ENCODE peak calls at places on chromosome 6, in five cellular contexts. H, I, M, P and B are unnamed samples.

GRCh38 chr6:18978330-18979128 is 591.4 kb downstream of the RNF144B start:
- DNase-seq in H (no peak), I (peak; percentile 56), M (no peak), P (no peak), B (peak; percentile 18)

GRCh38 chr6:151179321-151179720 is 60.4 kb upstream of the AKAP12 start:
- DNase-seq in H (no peak), I (peak; percentile 95), M (no peak), P (no peak), B (peak; percentile 13)

GRCh38 chr6:13453771-13454251 is 33.6 kb downstream of the GFOD1 start:
- DNase-seq in H (no peak), I (peak; percentile 66), M (no peak), P (peak; percentile 6), B (peak; percentile 77)

GRCh38 chr6:35082733-35083403 is 58.3 kb downstream of the TCP11 start:
- DNase-seq in H (no peak), I (no peak), M (no peak), P (no peak), B (no peak)

GRCh38 chr6:10425177-10425972 is 10.5 kb upstream of the TFAP2A start:
- DNase-seq in H (no peak), I (peak; percentile 21), M (no peak), P (no peak), B (no peak)

GRCh38 chr6:11851405-11851804 is 72.8 kb upstream of the ADTRP start:
- DNase-seq in H (no peak), I (peak; percentile 82), M (no peak), P (no peak), B (peak; percentile 44)

GRCh38 chr6:143141442-143141841 is 80.8 kb downstream of the AIG1 start:
- DNase-seq in H (no peak), I (no peak), M (no peak), P (no peak), B (no peak)

GRCh38 chr6:126923807-126924206 is 194.7 kb upstream of the RSPO3 start:
- DNase-seq in H (no peak), I (peak; percentile 6), M (no peak), P (no peak), B (no peak)

GRCh38 chr6:149371154-149371553 is 28.9 kb upstream of the SUMO4 start:
- DNase-seq in H (no peak), I (no peak), M (no peak), P (no peak), B (no peak)

GRCh38 chr6:130293800-130294199 is 71.0 kb upstream of the SAMD3 start:
- DNase-seq in H (peak; percentile 27), I (peak; percentile 62), M (peak; percentile 73), P (peak; percentile 46), B (peak; percentile 36)

GRCh38 chr6:22476811-22477210 is 92.6 kb upstream of the HDGFL1 start:
- DNase-seq in H (no peak), I (peak; percentile 8), M (no peak), P (no peak), B (no peak)

DNA sequence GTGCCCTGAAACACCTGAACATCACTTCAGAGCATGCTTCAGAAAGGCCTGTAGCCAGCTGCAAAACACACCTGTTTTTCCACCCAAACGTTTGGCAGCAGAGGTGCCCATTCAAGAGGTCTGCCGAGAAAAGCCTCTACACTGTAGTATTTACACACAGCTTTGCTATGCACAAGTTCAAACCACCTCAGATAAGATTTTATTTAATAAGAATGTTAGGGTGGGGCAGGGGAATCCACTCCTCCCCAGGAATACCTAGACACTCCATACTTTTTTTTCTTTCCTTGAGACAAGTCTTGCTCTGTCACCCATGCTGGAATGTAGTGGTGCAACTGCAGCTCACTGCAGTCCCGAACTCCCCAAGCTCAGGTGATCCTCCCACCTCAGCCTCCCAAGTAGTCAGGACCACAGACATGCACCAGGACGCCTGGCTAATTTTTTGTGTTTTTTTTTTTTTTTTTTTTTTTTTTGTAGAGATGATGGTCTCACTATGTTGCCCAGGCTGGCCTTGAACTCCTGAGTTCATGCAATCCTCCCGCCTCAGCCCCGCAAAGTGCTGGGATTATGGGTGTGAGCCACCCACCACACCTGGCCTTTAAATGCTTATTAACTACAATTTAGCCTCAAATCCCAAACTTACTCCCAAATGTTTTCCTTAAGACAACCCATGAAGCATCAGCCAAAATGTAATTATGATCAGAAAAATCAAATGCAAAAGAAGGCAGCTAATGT is 9.7 kb downstream of the MRPL14 start:
- DNase-seq in H (no peak), I (peak; percentile 84), M (no peak), P (no peak), B (peak; percentile 62)
- H3K27ac ChIP-seq in H (no peak overlapping the region), I (peak overlapping the region; percentile 72), M (no peak overlapping the region), P (no peak overlapping the region), B (peak overlapping the region; percentile 73)

GRCh38 chr6:31423550-31423949 is 20.2 kb downstream of the MICA start:
- DNase-seq in H (no peak), I (no peak), M (no peak), P (no peak), B (no peak)
- H3K27ac ChIP-seq in H (no peak overlapping the region), I (no peak overlapping the region), M (no peak overlapping the region), P (no peak overlapping the region), B (no peak overlapping the region)

GRCh38 chr6:124978451-124979293 is 16.4 kb downstream of the RNF217 start:
- DNase-seq in H (no peak), I (no peak), M (no peak), P (no peak), B (no peak)

GRCh38 chr6:124973780-124974179 is 11.5 kb downstream of the RNF217 start:
- DNase-seq in H (no peak), I (no peak), M (no peak), P (no peak), B (no peak)

GRCh38 chr6:124977067-124977908 is 15.1 kb downstream of the RNF217 start:
- DNase-seq in H (no peak), I (peak; percentile 80), M (no peak), P (no peak), B (no peak)

GRCh38 chr6:124970763-124971162 is 8.5 kb downstream of the RNF217 start:
- DNase-seq in H (no peak), I (no peak), M (no peak), P (no peak), B (no peak)

DNA sequence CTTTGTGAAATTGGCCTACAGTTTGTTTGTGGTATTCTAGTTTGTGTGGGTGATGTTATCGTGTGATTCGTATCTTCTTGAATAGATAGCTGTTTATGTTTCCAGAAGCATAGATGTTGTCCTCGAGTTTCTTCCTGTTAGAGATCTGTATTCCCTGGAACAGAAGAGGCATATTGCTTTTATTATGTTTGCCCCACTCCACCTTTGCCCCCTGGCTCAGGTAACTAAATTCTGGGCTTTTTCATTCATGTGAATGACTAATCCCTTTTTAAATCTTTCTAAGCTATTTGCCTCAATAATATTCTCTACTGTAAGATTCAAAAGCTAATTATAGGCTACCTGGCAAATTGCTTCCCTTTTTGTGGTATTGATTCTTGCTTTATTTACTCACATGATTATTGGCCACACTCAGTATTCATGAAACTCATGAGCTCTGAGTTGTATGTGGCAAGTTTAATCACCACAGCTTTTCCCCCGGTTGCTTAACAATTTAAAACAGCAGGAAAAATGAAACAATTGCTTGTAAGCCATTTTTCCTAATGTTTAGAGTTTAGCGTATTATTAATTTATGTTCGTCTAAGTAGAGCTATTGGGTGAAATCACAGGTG is 12.6 kb downstream of the RNF217 start:
- DNase-seq in H (no peak), I (no peak), M (no peak), P (no peak), B (no peak)
- H3K27ac ChIP-seq in H (no peak overlapping the region), I (no peak overlapping the region), M (no peak overlapping the region), P (no peak overlapping the region), B (no peak overlapping the region)

GRCh38 chr6:32154514-32155161 is 697 bp downstream of the PPT2 start:
- DNase-seq in H (peak; percentile 73), I (peak; percentile 60), M (peak; percentile 84), P (peak; percentile 69), B (peak; percentile 67)
- H3K27ac ChIP-seq in H (peak overlapping the region; percentile 62), I (peak overlapping the region; percentile 95), M (peak overlapping the region; percentile 86), P (peak overlapping the region; percentile 81), B (peak overlapping the region; percentile 97)

GRCh38 chr6:41734666-41735426 is 562 bp downstream of the TFEB start:
- DNase-seq in H (peak; percentile 58), I (peak; percentile 79), M (peak; percentile 74), P (peak; percentile 69), B (peak; percentile 87)
- H3K27ac ChIP-seq in H (peak overlapping the region; percentile 86), I (no peak overlapping the region), M (no peak overlapping the region), P (peak overlapping the region; percentile 95), B (peak overlapping the region; percentile 98)

GRCh38 chr6:162963861-162964260 is 236.1 kb downstream of the PACRG start:
- DNase-seq in H (no peak), I (no peak), M (no peak), P (no peak), B (no peak)
- H3K27ac ChIP-seq in H (no peak overlapping the region), I (peak overlapping the region; percentile 74), M (no peak overlapping the region), P (no peak overlapping the region), B (no peak overlapping the region)

DNA sequence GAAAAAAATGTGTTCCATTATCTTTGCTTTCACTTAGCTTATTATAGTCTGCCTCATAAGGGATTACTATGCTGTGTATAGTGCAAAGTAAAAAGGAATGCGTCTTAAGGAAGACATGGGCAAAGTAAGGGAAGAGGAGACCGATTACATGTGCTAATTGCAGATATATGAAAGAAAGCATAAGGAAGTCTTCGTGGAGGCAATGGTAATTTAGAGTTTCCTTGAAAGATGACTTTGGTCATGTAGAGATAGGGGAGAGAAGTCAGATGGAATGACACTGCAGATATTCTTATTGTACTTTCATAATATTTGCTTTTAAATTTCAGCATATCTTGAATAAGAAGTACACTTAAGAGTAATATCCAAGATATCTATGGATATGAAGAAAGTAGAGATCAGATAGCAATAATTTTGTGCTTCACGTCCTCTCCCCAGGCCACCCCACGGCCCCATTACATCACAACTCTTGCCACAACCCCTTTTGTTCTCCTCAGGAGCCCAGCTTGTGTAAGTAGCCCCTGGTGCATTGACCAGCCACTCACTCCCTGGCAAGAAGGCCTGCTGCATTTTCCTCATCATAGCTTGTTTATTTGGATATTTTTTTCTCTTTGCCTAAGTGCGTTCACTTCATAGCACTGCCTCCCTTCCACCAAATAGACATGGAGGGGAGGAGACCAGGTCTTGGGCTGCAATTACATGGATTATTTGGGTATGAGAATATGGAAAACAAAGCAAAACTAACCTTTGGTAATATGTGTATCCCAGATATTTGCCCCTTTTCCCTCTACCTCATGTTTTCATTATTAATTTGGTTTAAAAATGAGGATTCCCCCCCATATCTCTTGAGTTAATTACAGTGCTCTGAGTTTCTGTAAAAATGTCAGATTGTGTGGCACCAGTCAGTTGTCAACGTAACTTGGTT is 30.7 kb upstream of the COL10A1 start:
- DNase-seq in H (no peak), I (no peak), M (no peak), P (no peak), B (no peak)
- H3K27ac ChIP-seq in H (no peak overlapping the region), I (no peak overlapping the region), M (no peak overlapping the region), P (no peak overlapping the region), B (no peak overlapping the region)